ENCODE peak calls at places on chromosomes 4 and X, in four cellular contexts. O, P, N and J are unnamed samples.

GRCh38 chr4:140291259-140291658 is 82.2 kb upstream of the SCOC start:
- DNase-seq in P (no peak), N (no peak), O (no peak), J (peak)

GRCh38 chrX:79270401-79270800 is 96.7 kb downstream of the ITM2A start:
- DNase-seq in O (peak), P (no peak), N (peak), J (peak)

GRCh38 chrX:71178908-71179307 is 34.3 kb downstream of the NLGN3 start:
- DNase-seq in O (peak), P (peak), N (peak), J (peak)

GRCh38 chr4:93776386-93777080 is 52.0 kb upstream of the ATOH1 start:
- DNase-seq in P (no peak), O (no peak), N (no peak), J (no peak)

GRCh38 chrX:126658447-126658846 is 105.8 kb upstream of the DCAF12L1 start:
- DNase-seq in N (no peak), P (no peak), O (no peak), J (no peak)

GRCh38 chr4:24513718-24514117 is 70.6 kb downstream of the DHX15 start:
- DNase-seq in P (no peak), O (no peak), N (no peak), J (no peak)

GRCh38 chrX:22699591-22700091 is 300.1 kb upstream of the DDX53 start:
- DNase-seq in P (no peak), N (no peak), O (no peak), J (no peak)

GRCh38 chr4:85823295-85823694 is 348.3 kb downstream of the ARHGAP24 start:
- DNase-seq in N (peak), O (no peak), P (no peak), J (peak)

GRCh38 chr4:138235419-138235952 is 6.7 kb downstream of the SLC7A11 start:
- DNase-seq in P (no peak), N (no peak), O (no peak), J (no peak)

GRCh38 chr4:38529189-38530115 is 134.5 kb upstream of the KLF3 start:
- DNase-seq in N (no peak), P (no peak), O (no peak), J (no peak)

GRCh38 chr4:1105067-1105466 is 8.3 kb downstream of the RNF212 start:
- DNase-seq in P (no peak), N (no peak), O (no peak), J (no peak)

GRCh38 chrX:83469551-83469950 is 38.5 kb upstream of the POU3F4 start:
- DNase-seq in P (no peak), N (peak), O (peak), J (peak)
- TF ChIP-seq CTCF in P (no peak), N (peak), O (peak), J (peak)

GRCh38 chr4:48147621-48148020 is 13.6 kb upstream of the TXK start:
- DNase-seq in N (no peak), P (no peak), O (no peak), J (no peak)
- TF ChIP-seq CTCF in N (no peak), P (no peak), O (no peak), J (no peak)

GRCh38 chrX:133005616-133006015 is 47.2 kb upstream of the HS6ST2 start:
- DNase-seq in O (no peak), N (no peak), P (no peak), J (no peak)
- TF ChIP-seq CTCF in O (no peak), N (no peak), P (no peak), J (no peak)

DNA sequence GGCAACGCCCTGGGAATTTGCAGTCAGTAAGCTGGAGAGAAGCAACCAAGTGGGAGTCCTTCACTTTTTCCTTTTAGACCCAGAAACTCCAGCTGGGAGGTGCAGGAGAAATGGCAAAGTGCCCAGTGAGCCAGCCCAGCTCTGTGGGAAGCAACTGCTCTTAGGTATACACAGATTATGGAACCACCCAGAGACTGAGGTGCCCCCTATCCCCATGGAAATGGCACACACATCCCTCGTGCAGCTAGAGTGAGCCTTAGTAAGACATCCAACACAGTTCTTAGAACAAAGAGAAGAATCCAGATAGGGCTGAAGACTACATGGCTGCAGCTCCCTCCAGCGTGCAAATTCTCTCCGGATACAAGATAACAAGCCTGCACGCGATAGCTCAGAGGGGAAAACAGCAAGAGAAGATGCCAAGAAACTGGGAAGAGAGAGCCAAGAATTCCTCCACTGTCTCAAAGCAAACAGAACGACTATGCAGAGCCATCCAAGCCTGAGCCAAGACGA is 26.6 kb upstream of the IRAK1 start:
- DNase-seq in P (peak), O (no peak), N (no peak), J (no peak)
- TF ChIP-seq CTCF in P (peak), O (no peak), N (no peak), J (no peak)

GRCh38 chrX:120522820-120523219 is 37.9 kb downstream of the CUL4B start:
- DNase-seq in N (no peak), P (no peak), O (no peak), J (no peak)
- TF ChIP-seq CTCF in N (no peak), P (no peak), O (no peak), J (no peak)

DNA sequence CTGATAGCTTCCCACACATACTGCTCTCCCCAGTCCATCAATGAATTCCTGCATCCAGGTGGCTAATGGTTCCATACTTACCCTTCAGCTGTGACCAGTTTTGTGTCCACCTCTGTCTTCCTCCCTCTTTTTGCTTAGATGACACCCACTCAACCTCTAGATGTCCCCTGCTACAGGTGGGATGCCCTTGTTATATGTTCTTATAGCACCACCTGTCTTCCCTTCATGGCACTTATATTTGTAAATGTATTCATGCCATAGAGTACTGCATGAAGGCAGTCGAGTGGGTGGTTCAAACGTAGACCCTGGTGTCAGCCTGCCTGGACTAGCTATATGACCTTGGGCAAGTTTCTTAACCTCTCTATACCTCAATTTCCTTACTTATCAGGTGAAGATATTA is 6.5 kb upstream of the USP46 start:
- DNase-seq in N (no peak), O (no peak), P (no peak), J (no peak)
- TF ChIP-seq CTCF in N (peak), O (no peak), P (no peak), J (no peak)

GRCh38 chr4:121998024-121998423 is 46.2 kb upstream of the TRPC3 start:
- DNase-seq in O (no peak), P (no peak), N (peak), J (no peak)
- TF ChIP-seq CTCF in O (no peak), P (no peak), N (peak), J (no peak)

GRCh38 chrX:63739885-63740284 is 45.1 kb downstream of the ARHGEF9 start:
- DNase-seq in O (no peak), P (no peak), N (peak), J (no peak)
- TF ChIP-seq CTCF in O (no peak), P (no peak), N (peak), J (no peak)